ENCODE peak calls at places on chromosome X, in five cellular contexts. I is NCI-H1092 treated with DMSO at 0.1 percent for 48 hours, T is HS-5, N is NCI-H524, Q is neural progenitor cell. W is an unnamed sample.

GRCh38 chrX:3362956-3363355 is 16.5 kb upstream of the MXRA5 start:
- DNase-seq in Q (no peak), T (no peak), I (no peak), N (peak; percentile 53), W (no peak)

GRCh38 chrX:136028383-136028984 is 43.2 kb downstream of the SLC9A6 start:
- DNase-seq in Q (peak; percentile 47), I (peak; percentile 40), T (peak; percentile 23), N (peak; percentile 72), W (peak; percentile 49)

GRCh38 chrX:17456526-17456925 is 81.5 kb downstream of the NHS start:
- DNase-seq in Q (peak; percentile 84), N (no peak), I (peak; percentile 92), T (no peak), W (peak; percentile 2)

GRCh38 chrX:64184396-64184795 is 21.1 kb downstream of the AMER1 start:
- DNase-seq in I (no peak), N (no peak), Q (no peak), T (no peak), W (no peak)

GRCh38 chrX:20521245-20521644 is 254.5 kb upstream of the RPS6KA3 start:
- DNase-seq in I (no peak), Q (no peak), T (no peak), N (no peak), W (no peak)

GRCh38 chrX:150704030-150704613 is 10.9 kb downstream of the MTMR1 start:
- DNase-seq in Q (no peak), N (no peak), I (no peak), T (no peak), W (no peak)

GRCh38 chrX:2360731-2361130 is 140.0 kb downstream of the DHRSX start:
- DNase-seq in T (no peak), N (no peak), Q (no peak), I (no peak), W (no peak)

GRCh38 chrX:55451990-55452824 is at the start of gene MAGEH1:
- DNase-seq in I (peak; percentile 89), N (peak; percentile 21), Q (peak; percentile 73), T (peak; percentile 34), W (peak; percentile 85)

GRCh38 chrX:140817943-140818342 is 108.4 kb downstream of the LINC00632 start:
- DNase-seq in N (peak; percentile 54), Q (peak; percentile 33), I (peak; percentile 24), T (no peak), W (no peak)

GRCh38 chrX:20046270-20046669 is 55.4 kb upstream of the BCLAF3 start:
- DNase-seq in I (no peak), N (no peak), T (no peak), Q (no peak), W (no peak)

GRCh38 chrX:134821901-134822300 is 163.6 kb upstream of the PLAC1 start:
- DNase-seq in T (no peak), Q (no peak), I (no peak), N (no peak), W (no peak)

GRCh38 chrX:65690057-65690855 is 22.8 kb downstream of the MSN start:
- DNase-seq in I (no peak), N (no peak), T (no peak), Q (no peak), W (no peak)

GRCh38 chrX:19548279-19548678 is 33.0 kb upstream of the MAP3K15 start:
- DNase-seq in Q (no peak), I (no peak), N (no peak), T (no peak), W (no peak)

GRCh38 chrX:7462110-7462509 is 314.2 kb upstream of the PUDP start:
- DNase-seq in Q (no peak), I (no peak), T (no peak), N (no peak), W (no peak)

GRCh38 chrX:129679856-129680255 is 25.1 kb upstream of the APLN start:
- DNase-seq in N (peak; percentile 76), Q (no peak), T (no peak), I (peak; percentile 79), W (no peak)

GRCh38 chrX:153800746-153801145 is 6.3 kb downstream of the SSR4 start:
- DNase-seq in N (no peak), Q (no peak), I (no peak), T (no peak), W (no peak)

GRCh38 chrX:123083924-123084323 is 100.2 kb upstream of the GRIA3 start:
- DNase-seq in T (peak; percentile 25), N (no peak), Q (no peak), I (no peak), W (no peak)

GRCh38 chrX:15511563-15511962 is 11.0 kb downstream of the BMX start:
- DNase-seq in T (no peak), N (no peak), Q (peak; percentile 69), I (no peak), W (no peak)

GRCh38 chrX:42714981-42715688 is 62.8 kb downstream of the PPP1R2C start:
- DNase-seq in Q (peak; percentile 85), T (no peak), I (no peak), N (peak; percentile 72), W (peak; percentile 67)

GRCh38 chrX:71917621-71918341 is 7.1 kb downstream of the NHSL2 start:
- DNase-seq in N (no peak), T (no peak), I (no peak), Q (no peak), W (no peak)

GRCh38 chrX:24877854-24878650 is 137.7 kb downstream of the ARX start:
- DNase-seq in N (no peak), T (no peak), Q (no peak), I (no peak), W (no peak)

GRCh38 chrX:63050225-63050624 is 300.9 kb downstream of the SPIN4 start:
- DNase-seq in N (peak; percentile 2), T (no peak), Q (no peak), I (no peak), W (no peak)